ENCODE peak calls at places on chromosomes 7 and 10, in eight cellular contexts. X is stomach, V is sigmoid colon, R is GM12891, Y is HCT116, H is breast epithelium, K is upper lobe of left lung, J is spleen. B is an unnamed sample.

GRCh38 chr10:30088178-30088577 is 28.8 kb upstream of the JCAD start:
- DNase-seq in X (no peak), V (no peak), R (no peak), Y (no peak), H (no peak), K (no peak), J (no peak), B (no peak)

GRCh38 chr10:74208081-74208480 is 57.1 kb downstream of the ADK start:
- DNase-seq in X (peak), V (no peak), R (no peak), Y (no peak), H (no peak), K (peak), J (no peak), B (no peak)

GRCh38 chr7:140229591-140230516 is 53.1 kb upstream of the KDM7A start:
- DNase-seq in X (peak), V (no peak), R (no peak), Y (no peak), H (no peak), K (peak), J (peak), B (no peak)

GRCh38 chr7:143375298-143376034 is 5.7 kb upstream of the ZYX start:
- DNase-seq in X (no peak), V (no peak), R (no peak), Y (no peak), H (no peak), K (peak), J (peak), B (no peak)

GRCh38 chr7:134034652-134035051 is 92.5 kb upstream of the LRGUK start:
- DNase-seq in X (no peak), V (no peak), R (no peak), Y (no peak), H (no peak), K (no peak), J (no peak), B (no peak)

GRCh38 chr10:56178210-56178609 is 182.8 kb downstream of the ZWINT start:
- DNase-seq in X (no peak), V (no peak), R (no peak), Y (no peak), H (no peak), K (no peak), J (no peak), B (no peak)

GRCh38 chr10:70324341-70324861 is 40.6 kb upstream of the NPFFR1 start:
- DNase-seq in X (no peak), V (peak), R (peak), Y (no peak), H (peak), K (no peak), J (no peak), B (peak)

GRCh38 chr10:71638087-71638576 is 81.4 kb downstream of the C10orf105 start:
- DNase-seq in X (peak), V (no peak), R (no peak), Y (no peak), H (no peak), K (peak), J (peak), B (no peak)

GRCh38 chr7:41313171-41313570 is 389.7 kb downstream of the INHBA start:
- DNase-seq in X (no peak), V (no peak), R (no peak), Y (no peak), H (no peak), K (no peak), J (no peak), B (no peak)

GRCh38 chr10:132375795-132376297 is 21.2 kb upstream of the PWWP2B start:
- DNase-seq in X (no peak), V (peak), R (no peak), Y (no peak), H (no peak), K (no peak), J (no peak), B (no peak)

GRCh38 chr7:151923097-151923876 is 33.0 kb upstream of the GALNTL5 start:
- DNase-seq in X (peak), V (peak), R (no peak), Y (no peak), H (no peak), K (peak), J (peak), B (no peak)

GRCh38 chr10:10872035-10872673 is 145.5 kb upstream of the CELF2 start:
- DNase-seq in X (no peak), V (no peak), R (no peak), Y (no peak), H (no peak), K (no peak), J (no peak), B (no peak)

GRCh38 chr10:86195521-86195920 is 171.1 kb downstream of the GRID1 start:
- DNase-seq in X (peak), V (no peak), R (no peak), Y (no peak), H (no peak), K (no peak), J (no peak), B (no peak)

GRCh38 chr7:19146699-19147098 is 1.5 kb upstream of the FERD3L start:
- DNase-seq in X (no peak), V (no peak), R (no peak), Y (no peak), H (no peak), K (no peak), J (no peak), B (no peak)

GRCh38 chr10:57188846-57189245 is 827.8 kb upstream of the ZWINT start:
- DNase-seq in X (no peak), V (no peak), R (no peak), Y (no peak), H (no peak), K (no peak), J (no peak), B (no peak)

GRCh38 chr10:14240253-14241189 is 90.2 kb downstream of the FRMD4A start:
- DNase-seq in X (no peak), V (no peak), R (no peak), Y (no peak), H (no peak), K (no peak), J (no peak), B (no peak)

GRCh38 chr10:80501913-80502521 is 35.7 kb upstream of the SH2D4B start:
- DNase-seq in X (peak), V (no peak), R (no peak), Y (no peak), H (no peak), K (no peak), J (peak), B (no peak)

GRCh38 chr7:118057404-118057803 is 126.6 kb upstream of the LSM8 start:
- DNase-seq in X (no peak), V (no peak), R (no peak), Y (no peak), H (no peak), K (no peak), J (no peak), B (no peak)

GRCh38 chr7:74217455-74218342 is 7.9 kb downstream of the LAT2 start:
- DNase-seq in X (no peak), V (no peak), R (no peak), Y (no peak), H (no peak), K (peak), J (peak), B (no peak)

GRCh38 chr7:74220229-74220628 is 10.4 kb downstream of the LAT2 start:
- DNase-seq in X (no peak), V (no peak), R (no peak), Y (no peak), H (no peak), K (no peak), J (no peak), B (no peak)

GRCh38 chr7:74221713-74222112 is 11.9 kb downstream of the LAT2 start:
- DNase-seq in X (no peak), V (no peak), R (no peak), Y (no peak), H (no peak), K (no peak), J (no peak), B (peak)

GRCh38 chr7:74218343-74218698 is 8.5 kb downstream of the LAT2 start:
- DNase-seq in X (no peak), V (no peak), R (no peak), Y (no peak), H (no peak), K (no peak), J (no peak), B (no peak)

DNA sequence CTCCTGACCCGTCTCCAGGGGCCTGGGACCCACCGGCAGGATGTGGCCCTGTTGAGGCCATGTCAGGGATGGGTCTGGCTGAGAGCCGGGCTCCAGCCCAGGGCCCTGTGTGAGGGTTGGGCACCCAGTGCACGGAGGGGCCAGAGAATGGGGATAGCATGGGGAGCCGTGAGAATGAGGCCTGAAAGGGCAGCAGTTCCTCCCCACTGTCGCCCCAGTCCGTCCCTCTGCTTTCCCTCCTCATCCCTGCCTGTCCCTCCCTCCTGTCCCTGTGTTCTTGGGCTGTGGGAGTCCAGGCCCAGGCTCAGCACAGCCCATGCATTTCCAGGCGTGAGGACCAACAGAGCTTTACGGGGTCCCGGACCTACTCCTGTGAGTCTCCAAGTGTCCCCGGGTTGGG is 9.6 kb downstream of the LAT2 start:
- DNase-seq in X (no peak), V (no peak), R (no peak), Y (no peak), H (no peak), K (no peak), J (no peak), B (no peak)
- TF ChIP-seq POLR2A in X (no peak), V (no peak), R (peak), Y (no peak), H (no peak), K (no peak), J (no peak), B (peak)

GRCh38 chr7:95905165-95905564 is 132.8 kb downstream of the DYNC1I1 start:
- DNase-seq in X (no peak), V (no peak), R (no peak), Y (no peak), H (no peak), K (no peak), J (no peak), B (no peak)
- TF ChIP-seq POLR2AphosphoS5 in X (no peak), V (no peak), R (no peak), Y (no peak), H (no peak), K (no peak), J (no peak), B (no peak)

GRCh38 chr10:110860576-110861241 is 11.0 kb upstream of the PDCD4 start:
- DNase-seq in X (no peak), V (peak), R (no peak), Y (no peak), H (no peak), K (peak), J (peak), B (no peak)
- TF ChIP-seq POLR2A in X (no peak), V (no peak), R (no peak), Y (no peak), H (no peak), K (no peak), J (no peak), B (peak)

GRCh38 chr7:44084695-44085094 is 2.4 kb upstream of the POLM start:
- DNase-seq in X (no peak), V (no peak), R (no peak), Y (no peak), H (no peak), K (no peak), J (no peak), B (no peak)
- TF ChIP-seq POLR2AphosphoS5 in X (no peak), V (no peak), R (no peak), Y (no peak), H (no peak), K (no peak), J (no peak), B (no peak)

GRCh38 chr10:19588608-19589007 is 227.6 kb upstream of the PLXDC2 start:
- DNase-seq in X (no peak), V (no peak), R (no peak), Y (no peak), H (no peak), K (no peak), J (no peak), B (no peak)
- TF ChIP-seq POLR2A in X (no peak), V (no peak), R (no peak), Y (no peak), H (no peak), K (no peak), J (no peak), B (no peak)

GRCh38 chr10:58219875-58220274 is 47.8 kb downstream of the IPMK start:
- DNase-seq in X (no peak), V (no peak), R (no peak), Y (no peak), H (no peak), K (no peak), J (no peak), B (no peak)

GRCh38 chr10:58220769-58221448 is 46.8 kb downstream of the IPMK start:
- DNase-seq in X (no peak), V (no peak), R (no peak), Y (no peak), H (no peak), K (no peak), J (no peak), B (no peak)

GRCh38 chr10:58212622-58213021 is 55.1 kb downstream of the IPMK start:
- DNase-seq in X (no peak), V (no peak), R (no peak), Y (no peak), H (no peak), K (no peak), J (no peak), B (no peak)

DNA sequence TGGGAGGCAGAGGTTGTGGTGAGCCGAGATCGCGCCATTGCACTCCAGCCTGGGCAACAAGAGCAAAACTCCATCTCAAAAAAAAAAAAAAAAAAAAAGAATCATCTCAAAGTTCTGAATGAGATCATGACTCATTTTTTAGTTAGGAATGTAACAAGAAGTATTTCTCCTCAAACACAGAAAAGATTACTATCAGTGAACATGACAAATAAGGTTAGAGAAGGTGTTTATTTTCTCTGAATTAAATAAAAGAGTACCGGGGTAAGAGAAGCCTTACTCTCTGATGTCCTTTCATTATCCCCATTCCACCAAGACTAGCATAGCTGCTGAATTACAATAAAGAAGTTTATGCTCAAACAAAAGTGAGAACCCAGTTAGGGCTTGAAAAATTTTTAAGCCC is 50.1 kb downstream of the IPMK start:
- DNase-seq in X (no peak), V (no peak), R (no peak), Y (no peak), H (no peak), K (no peak), J (no peak), B (no peak)
- TF ChIP-seq POLR2AphosphoS5 in X (no peak), V (no peak), R (no peak), Y (no peak), H (no peak), K (no peak), J (no peak), B (no peak)

GRCh38 chr7:2863461-2864066 is 19.5 kb upstream of the GNA12 start:
- DNase-seq in X (peak), V (peak), R (peak), Y (peak), H (no peak), K (peak), J (peak), B (peak)
- TF ChIP-seq POLR2A in X (no peak), V (no peak), R (peak), Y (peak), H (peak), K (no peak), J (no peak), B (peak)